ENCODE peak calls at places on chromosomes 16 and 17, in four cellular contexts. C is CD4-positive, alpha-beta memory T cell; V is stimulated activated CD4-positive, alpha-beta T cell treated with anti-CD3 and anti-CD28 coated beads, Interleukin-1b, Interleukin-23, amount 100 ng/mL, for 24 hours; R is stomach. K is an unnamed sample.

GRCh38 chr17:29145289-29146058 is 34.7 kb downstream of the MYO18A start:
- DNase-seq in R (peak; percentile 69), C (peak; percentile 73), V (no peak), K (peak; percentile 69)

GRCh38 chr17:683499-684254 is 31.0 kb downstream of the VPS53 start:
- DNase-seq in V (no peak), C (no peak), R (no peak), K (no peak)

GRCh38 chr16:7397901-7398300 is 65.3 kb downstream of the RBFOX1 start:
- DNase-seq in R (no peak), C (no peak), V (no peak), K (no peak)

GRCh38 chr17:4449736-4450135 is 16.0 kb downstream of the SPNS3 start:
- DNase-seq in V (no peak), C (no peak), R (peak; percentile 44), K (no peak)

GRCh38 chr17:54967621-54968258 is 714 bp downstream of the COX11 start:
- DNase-seq in C (peak; percentile 4), R (no peak), V (peak; percentile 7), K (peak; percentile 23)

GRCh38 chr17:31609331-31609730 is 217.9 kb downstream of the RAB11FIP4 start:
- DNase-seq in R (no peak), V (no peak), C (no peak), K (no peak)

GRCh38 chr16:87311387-87311786 is 5.8 kb downstream of the C16orf95 start:
- DNase-seq in V (no peak), R (no peak), C (no peak), K (no peak)

GRCh38 chr16:66344533-66345145 is 21.9 kb upstream of the CDH5 start:
- DNase-seq in V (peak; percentile 34), R (no peak), C (peak; percentile 13), K (peak; percentile 68)

GRCh38 chr16:47234-47633 is 6.2 kb downstream of the POLR3K start:
- DNase-seq in V (no peak), C (no peak), R (no peak), K (no peak)

GRCh38 chr17:596763-597644 is 117.6 kb downstream of the VPS53 start:
- DNase-seq in V (no peak), C (no peak), R (no peak), K (peak; percentile 13)

GRCh38 chr17:60163108-60163784 is 13.5 kb downstream of the CA4 start:
- DNase-seq in V (no peak), C (no peak), R (no peak), K (no peak)

GRCh38 chr17:57916925-57917858 is 38.0 kb downstream of the CUEDC1 start:
- DNase-seq in R (no peak), C (peak; percentile 27), V (no peak), K (no peak)

GRCh38 chr17:57521606-57522435 is 223.3 kb downstream of the CCDC182 start:
- DNase-seq in R (no peak), C (no peak), V (no peak), K (no peak)

GRCh38 chr17:14014647-14015046 is 54.7 kb upstream of the COX10 start:
- DNase-seq in C (no peak), R (no peak), V (no peak), K (no peak)

GRCh38 chr16:4517812-4518211 is 20.8 kb downstream of the CDIP1 start:
- DNase-seq in C (no peak), V (no peak), R (no peak), K (peak; percentile 55)

GRCh38 chr16:11497851-11498289 is 88.8 kb downstream of the LITAF start:
- DNase-seq in V (no peak), C (no peak), R (no peak), K (peak; percentile 54)

GRCh38 chr17:45784583-45785372 is 658 bp downstream of the CRHR1 start:
- DNase-seq in C (peak; percentile 37), R (peak; percentile 49), V (no peak), K (peak; percentile 67)

GRCh38 chr17:45127209-45127582 is 5.1 kb downstream of the PLCD3 start:
- DNase-seq in R (peak; percentile 61), V (no peak), C (no peak), K (no peak)

GRCh38 chr17:60640503-60640902 is 37.1 kb upstream of the BCAS3 start:
- DNase-seq in R (no peak), V (no peak), C (no peak), K (no peak)

GRCh38 chr16:79444522-79445040 is 156.0 kb downstream of the MAF start:
- DNase-seq in C (no peak), V (no peak), R (no peak), K (no peak)

GRCh38 chr17:48457080-48457836 is 27.2 kb upstream of the SKAP1 start:
- DNase-seq in R (peak; percentile 63), V (peak; percentile 62), C (peak; percentile 78), K (peak; percentile 86)

GRCh38 chr16:65323655-65324237 is 201.9 kb upstream of the CDH11 start:
- DNase-seq in C (no peak), V (no peak), R (no peak), K (no peak)

GRCh38 chr17:2693561-2694380 is 17.8 kb downstream of the CLUH start:
- DNase-seq in V (no peak), C (no peak), R (no peak), K (no peak)

GRCh38 chr16:24070851-24071250 is 185.3 kb upstream of the CACNG3 start:
- DNase-seq in C (peak; percentile 13), V (no peak), R (no peak), K (peak; percentile 44)

K was measured in Calu3.